ENCODE peak calls at places on chromosome 9, in four cellular contexts. D is stimulated activated naive CD8-positive, alpha-beta T cell treated with anti-CD3 and anti-CD28 coated beads, Interleukin-15, Interleukin-2, amounts not matched to agents 100 U/mL and 50 U/mL, for 24 hours; Q is epithelial cell of esophagus; J is putamen. V is an unnamed sample.

GRCh38 chr9:14895806-14896205 is 14.4 kb downstream of the FREM1 start:
- DNase-seq in D (no peak), J (no peak), Q (peak; percentile 77), V (no peak)

GRCh38 chr9:124764774-124765438 is 6.2 kb downstream of the NR6A1 start:
- DNase-seq in J (no peak), Q (peak; percentile 45), D (no peak), V (no peak)

GRCh38 chr9:26812217-26812616 is 80.4 kb downstream of the CAAP1 start:
- DNase-seq in Q (no peak), D (no peak), J (no peak), V (no peak)

GRCh38 chr9:129054163-129054851 is 17.9 kb downstream of the MIGA2 start:
- DNase-seq in D (no peak), J (no peak), Q (no peak), V (no peak)

GRCh38 chr9:130932220-130933069 is 6.6 kb downstream of the FIBCD1 start:
- DNase-seq in J (no peak), D (no peak), Q (peak; percentile 17), V (no peak)

GRCh38 chr9:135882011-135882410 is 25.3 kb downstream of the CAMSAP1 start:
- DNase-seq in J (no peak), D (no peak), Q (no peak), V (no peak)

GRCh38 chr9:92911496-92912475 is 33.9 kb upstream of the ZNF484 start:
- DNase-seq in Q (peak; percentile 22), J (no peak), D (no peak), V (peak; percentile 77)

GRCh38 chr9:98332405-98332831 is 77.0 kb upstream of the TBC1D2 start:
- DNase-seq in Q (no peak), D (no peak), J (no peak), V (no peak)

GRCh38 chr9:130680836-130681768 is 12.5 kb upstream of the EXOSC2 start:
- DNase-seq in D (peak; percentile 72), J (no peak), Q (peak; percentile 90), V (peak; percentile 94)

GRCh38 chr9:107024193-107024592 is 161.2 kb downstream of the ZNF462 start:
- DNase-seq in D (no peak), J (no peak), Q (peak; percentile 58), V (no peak)

GRCh38 chr9:120655005-120655622 is 59.2 kb downstream of the MEGF9 start:
- DNase-seq in Q (peak; percentile 82), D (no peak), J (no peak), V (no peak)

V was measured in posterior vena cava.